ENCODE peak calls at places on chromosomes 3 and 15, in eight cellular contexts. M is cardiac fibroblast, L is HCT116, Y is tibial nerve, R is mucosa of descending colon, Z is HFF-Myc, F is lung, U is BJ. O is an unnamed sample.

GRCh38 chr3:136885357-136886213 is 23.6 kb downstream of the NCK1 start:
- DNase-seq in M (no peak), L (no peak), Y (no peak), R (no peak), Z (no peak), F (no peak), U (no peak), O (no peak)

GRCh38 chr15:66862111-66862815 is 160.2 kb downstream of the SMAD6 start:
- DNase-seq in M (peak), L (no peak), Y (no peak), R (no peak), Z (no peak), F (no peak), U (no peak), O (no peak)

GRCh38 chr3:94686208-94686607 is 623.3 kb downstream of the NSUN3 start:
- DNase-seq in M (no peak), L (no peak), Y (no peak), R (no peak), Z (no peak), F (no peak), U (no peak), O (no peak)

GRCh38 chr15:42060797-42061196 is 33.6 kb downstream of the PLA2G4D start:
- DNase-seq in M (no peak), L (no peak), Y (no peak), R (no peak), Z (no peak), F (no peak), U (no peak), O (no peak)

GRCh38 chr3:49900491-49901153 is 3.1 kb downstream of the MST1R start:
- DNase-seq in M (peak), L (peak), Y (no peak), R (peak), Z (no peak), F (peak), U (no peak), O (peak)

GRCh38 chr3:183500981-183501704 is 54.4 kb downstream of the KLHL6 start:
- DNase-seq in M (no peak), L (no peak), Y (no peak), R (no peak), Z (no peak), F (no peak), U (no peak), O (no peak)

GRCh38 chr15:69015591-69015990 is 1.1 kb downstream of the NOX5 start:
- DNase-seq in M (no peak), L (no peak), Y (no peak), R (no peak), Z (no peak), F (no peak), U (no peak), O (no peak)

GRCh38 chr3:171949559-171949958 is 89.8 kb upstream of the FNDC3B start:
- DNase-seq in M (no peak), L (no peak), Y (no peak), R (no peak), Z (no peak), F (no peak), U (no peak), O (no peak)

GRCh38 chr15:31153531-31153930 is 52.0 kb upstream of the TRPM1 start:
- DNase-seq in M (no peak), L (no peak), Y (no peak), R (no peak), Z (no peak), F (no peak), U (no peak), O (no peak)

GRCh38 chr15:31504462-31504839 is 177.8 kb downstream of the KLF13 start:
- DNase-seq in M (no peak), L (no peak), Y (no peak), R (no peak), Z (no peak), F (peak), U (no peak), O (no peak)

GRCh38 chr3:100254168-100254777 is 6.5 kb upstream of the TBC1D23 start:
- DNase-seq in M (peak), L (peak), Y (peak), R (no peak), Z (no peak), F (peak), U (no peak), O (no peak)

GRCh38 chr3:70861234-70861633 is 548.8 kb upstream of the MDFIC2 start:
- DNase-seq in M (peak), L (no peak), Y (no peak), R (no peak), Z (no peak), F (no peak), U (peak), O (peak)

GRCh38 chr3:100972867-100973266 is 20.4 kb downstream of the ABI3BP start:
- DNase-seq in M (peak), L (no peak), Y (no peak), R (no peak), Z (no peak), F (no peak), U (no peak), O (no peak)

GRCh38 chr3:9897408-9898372 is 5.0 kb upstream of the IL17RE start:
- DNase-seq in M (peak), L (peak), Y (no peak), R (peak), Z (no peak), F (peak), U (no peak), O (no peak)

GRCh38 chr3:194046995-194047681 is 88.8 kb upstream of the HES1 start:
- DNase-seq in M (no peak), L (no peak), Y (peak), R (peak), Z (no peak), F (peak), U (no peak), O (no peak)

GRCh38 chr15:68888419-68888818 is 41.9 kb upstream of the SPESP1 start:
- DNase-seq in M (no peak), L (no peak), Y (no peak), R (no peak), Z (no peak), F (no peak), U (no peak), O (no peak)

GRCh38 chr15:98151098-98151497 is 190.6 kb downstream of the ARRDC4 start:
- DNase-seq in M (no peak), L (no peak), Y (no peak), R (no peak), Z (no peak), F (no peak), U (no peak), O (no peak)

GRCh38 chr3:16124636-16125035 is 49.8 kb upstream of the GALNT15 start:
- DNase-seq in M (peak), L (no peak), Y (no peak), R (no peak), Z (peak), F (no peak), U (peak), O (peak)

GRCh38 chr15:77577350-77577749 is 55.4 kb downstream of the LINGO1 start:
- DNase-seq in M (no peak), L (no peak), Y (no peak), R (no peak), Z (no peak), F (no peak), U (no peak), O (no peak)

GRCh38 chr15:39084683-39085530 is 496.0 kb upstream of the THBS1 start:
- DNase-seq in M (peak), L (no peak), Y (no peak), R (peak), Z (peak), F (peak), U (peak), O (peak)

GRCh38 chr3:23750573-23751484 is 54.9 kb upstream of the UBE2E1 start:
- DNase-seq in M (no peak), L (no peak), Y (no peak), R (no peak), Z (no peak), F (no peak), U (no peak), O (no peak)

GRCh38 chr15:28896944-28897343 is 11.2 kb downstream of the APBA2 start:
- DNase-seq in M (peak), L (no peak), Y (no peak), R (no peak), Z (peak), F (no peak), U (peak), O (peak)

GRCh38 chr3:136270179-136270578 is 20.0 kb downstream of the PCCB start:
- DNase-seq in M (no peak), L (no peak), Y (no peak), R (no peak), Z (no peak), F (no peak), U (no peak), O (no peak)

GRCh38 chr3:69505770-69506407 is 120.0 kb upstream of the FRMD4B start:
- DNase-seq in M (no peak), L (no peak), Y (no peak), R (no peak), Z (no peak), F (no peak), U (no peak), O (no peak)

GRCh38 chr3:188090626-188091309 is 63.2 kb upstream of the LPP start:
- DNase-seq in M (no peak), L (no peak), Y (no peak), R (no peak), Z (no peak), F (no peak), U (no peak), O (no peak)

GRCh38 chr15:67955256-67955655 is 98.9 kb upstream of the PIAS1 start:
- DNase-seq in M (no peak), L (no peak), Y (no peak), R (no peak), Z (no peak), F (no peak), U (no peak), O (no peak)

GRCh38 chr15:28023933-28024888 is 74.9 kb downstream of the OCA2 start:
- DNase-seq in M (no peak), L (no peak), Y (no peak), R (no peak), Z (no peak), F (no peak), U (no peak), O (no peak)

GRCh38 chr15:66476535-66476934 is 21.0 kb downstream of the SNAPC5 start:
- DNase-seq in M (no peak), L (no peak), Y (no peak), R (no peak), Z (no peak), F (no peak), U (no peak), O (no peak)

GRCh38 chr3:148911173-148911572 is 46.1 kb downstream of the CPA3 start:
- DNase-seq in M (no peak), L (peak), Y (no peak), R (no peak), Z (no peak), F (no peak), U (no peak), O (no peak)

GRCh38 chr15:72113347-72114031 is 4.5 kb downstream of the MYO9A start:
- DNase-seq in M (peak), L (no peak), Y (no peak), R (no peak), Z (no peak), F (no peak), U (no peak), O (no peak)

GRCh38 chr15:72118400-72118978 is at the start of gene SENP8:
- DNase-seq in M (no peak), L (no peak), Y (no peak), R (no peak), Z (no peak), F (no peak), U (no peak), O (no peak)

GRCh38 chr15:72116680-72117447 is 1.1 kb downstream of the MYO9A start:
- DNase-seq in M (peak), L (no peak), Y (peak), R (no peak), Z (no peak), F (peak), U (no peak), O (no peak)

GRCh38 chr15:72117448-72117697 is 577 bp downstream of the MYO9A start:
- DNase-seq in M (peak), L (peak), Y (peak), R (peak), Z (no peak), F (peak), U (peak), O (no peak)

DNA sequence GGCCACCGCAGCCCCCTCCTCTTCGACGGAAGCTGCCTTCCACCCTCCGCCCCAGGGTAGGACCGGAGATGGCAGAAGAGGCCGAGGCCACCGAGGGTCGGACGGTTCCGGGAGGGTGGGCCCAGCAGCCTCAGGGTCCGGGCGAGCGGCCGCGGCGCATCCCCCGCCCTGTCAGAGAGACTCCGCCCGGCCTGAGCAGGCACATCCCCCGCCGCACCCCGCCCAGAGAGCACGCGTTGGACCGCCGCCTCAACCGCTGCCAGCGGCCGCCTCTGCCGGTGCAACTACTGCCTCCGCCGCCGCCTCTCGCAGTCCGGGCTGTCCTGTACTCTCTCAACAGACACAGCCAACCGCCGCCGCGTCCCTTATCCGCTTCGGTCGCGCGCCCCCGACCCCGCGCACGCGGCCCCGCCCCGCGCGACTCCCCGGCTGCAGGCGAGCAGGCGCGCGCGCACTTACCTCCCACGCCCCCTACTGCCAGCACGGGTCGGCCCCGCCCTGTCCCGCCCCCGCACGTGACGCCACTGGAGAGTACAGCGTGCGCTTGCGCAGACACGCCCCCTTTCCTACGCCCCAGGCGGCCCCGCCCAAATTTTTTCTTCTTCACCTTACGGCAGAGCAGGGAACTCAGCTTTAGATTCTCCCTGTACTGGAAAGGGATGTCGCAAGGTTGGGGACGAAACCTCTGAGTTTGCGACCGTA is at the start of gene MYO9A:
- DNase-seq in M (peak), L (peak), Y (peak), R (peak), Z (peak), F (peak), U (peak), O (peak)
- TF ChIP-seq CTCF in M (no peak), L (no peak), Y (peak), R (peak), Z (no peak), F (no peak), U (no peak), O (no peak)

DNA sequence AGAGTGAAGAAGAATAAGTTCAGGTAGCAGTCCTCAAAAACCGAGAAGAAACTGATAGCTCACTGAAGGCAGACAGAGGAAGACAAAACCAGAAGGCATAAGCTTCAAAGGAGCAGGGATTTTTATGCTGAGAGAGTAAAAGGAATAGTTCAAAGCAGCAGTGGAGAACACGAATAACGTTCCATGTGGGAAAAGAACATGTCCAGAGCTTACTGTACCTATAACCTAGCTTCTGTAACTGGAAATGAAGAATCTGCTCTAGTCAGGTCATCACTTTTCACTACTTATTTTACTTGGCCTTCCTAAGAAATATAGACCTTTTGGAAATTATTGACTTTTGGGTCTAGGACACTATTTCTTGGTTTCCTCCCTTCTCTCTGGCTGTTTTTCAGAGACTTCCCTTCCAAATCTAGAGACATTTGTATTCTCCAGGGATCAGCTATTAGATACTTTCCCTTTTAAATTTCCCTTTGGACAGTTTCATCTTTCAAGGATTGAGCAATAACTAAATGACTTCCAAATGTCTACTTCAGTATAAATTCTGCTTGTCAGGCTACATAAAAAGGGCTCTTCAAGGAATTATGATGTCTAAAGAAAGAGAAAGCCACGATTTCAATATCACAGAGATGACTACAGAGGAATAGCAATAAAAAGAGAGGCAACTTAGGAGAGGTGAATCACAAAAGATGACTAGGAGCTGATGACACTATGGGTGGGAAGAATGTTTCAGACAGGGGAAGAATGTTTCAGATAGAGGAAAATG is 46.7 kb downstream of the UBE3A start:
- DNase-seq in M (peak), L (no peak), Y (no peak), R (no peak), Z (peak), F (no peak), U (peak), O (peak)
- H3K4me3 ChIP-seq in M (peak), L (no peak), Y (no peak), R (no peak), Z (no peak), F (no peak), U (no peak), O (no peak)

GRCh38 chr15:78739996-78740903 is 71.0 kb downstream of the ADAMTS7 start:
- DNase-seq in M (peak), L (peak), Y (no peak), R (peak), Z (no peak), F (peak), U (no peak), O (no peak)
- TF ChIP-seq CTCF in M (peak), L (peak), Y (no peak), R (no peak), Z (peak), F (no peak), U (peak), O (peak)

DNA sequence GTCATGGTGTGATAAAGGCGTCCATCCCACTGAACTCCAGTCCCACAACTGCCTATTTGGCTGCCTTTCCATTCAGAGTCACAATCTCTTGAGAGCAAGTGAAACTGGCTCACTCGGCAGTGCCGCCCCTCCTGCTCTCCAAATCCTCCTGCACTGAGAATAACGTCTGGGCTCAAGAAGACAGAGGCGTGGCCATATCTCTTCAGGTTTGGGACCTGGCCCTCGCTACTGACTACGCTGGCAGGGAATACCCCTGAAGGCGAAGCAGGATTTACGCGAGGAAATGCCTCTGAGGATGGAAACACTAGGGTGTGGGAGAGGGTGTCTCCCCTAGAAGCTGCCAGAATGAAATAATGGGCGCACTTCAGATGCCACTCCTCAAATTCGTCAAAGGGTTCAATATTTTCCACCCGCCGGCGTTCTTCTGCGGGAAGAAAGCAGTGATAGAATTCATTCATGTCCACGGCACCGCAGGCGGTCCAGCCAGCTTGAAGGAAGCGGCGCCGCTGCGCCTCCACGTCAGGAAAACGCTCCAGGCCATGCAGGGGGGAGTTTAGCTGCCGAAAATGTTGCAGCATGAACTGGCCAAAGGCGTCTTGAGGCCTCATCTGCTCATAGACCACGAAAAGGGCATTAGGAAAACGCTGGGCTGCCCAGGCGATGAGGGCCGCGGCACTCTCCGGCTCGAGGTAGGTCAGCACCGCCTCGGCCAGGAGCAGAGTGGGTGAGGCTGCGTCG is 982 bp downstream of the LCMT2 start:
- DNase-seq in M (peak), L (no peak), Y (no peak), R (no peak), Z (no peak), F (peak), U (no peak), O (peak)
- H3K4me3 ChIP-seq in M (peak), L (peak), Y (peak), R (peak), Z (peak), F (peak), U (peak), O (peak)

DNA sequence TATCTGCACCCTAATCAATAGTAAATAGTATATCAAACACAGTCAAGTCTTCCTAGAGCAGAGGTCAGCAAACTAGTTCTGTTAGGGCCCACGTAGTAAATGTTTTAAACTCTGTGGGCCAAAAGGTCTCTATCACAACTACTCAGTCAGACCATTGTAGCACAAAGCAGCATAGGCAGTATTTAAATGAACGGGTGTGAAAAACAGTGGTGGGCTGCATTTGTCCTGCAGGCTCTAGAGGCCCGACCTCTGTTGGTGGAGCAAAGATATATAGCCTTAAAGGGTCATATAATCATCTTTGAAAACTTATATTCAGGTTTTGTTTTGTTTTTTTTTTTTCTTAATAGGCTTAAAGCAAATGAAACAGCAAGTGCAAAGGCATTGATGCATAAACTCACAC is 326.4 kb upstream of the TRIM42 start:
- DNase-seq in M (no peak), L (no peak), Y (no peak), R (no peak), Z (no peak), F (no peak), U (no peak), O (no peak)
- TF ChIP-seq CTCF in M (no peak), L (no peak), Y (no peak), R (no peak), Z (no peak), F (no peak), U (no peak), O (no peak)